ENCODE peak calls at places on chromosomes 12 and 14, in six cellular contexts. P, Z, J, F, D and C are unnamed samples.

GRCh38 chr14:60679566-60680258 is 30.4 kb upstream of the SIX1 start:
- DNase-seq in P (no peak), Z (no peak), J (no peak), F (no peak), D (no peak), C (no peak)

GRCh38 chr14:20302042-20302761 is 3.5 kb downstream of the TTC5 start:
- DNase-seq in P (no peak), Z (no peak), J (no peak), F (no peak), D (no peak), C (no peak)

GRCh38 chr12:1050059-1050707 is 59.2 kb downstream of the ERC1 start:
- DNase-seq in P (no peak), Z (no peak), J (no peak), F (no peak), D (no peak), C (no peak)

GRCh38 chr14:58738876-58739275 is 101.1 kb downstream of the DACT1 start:
- DNase-seq in P (no peak), Z (no peak), J (no peak), F (no peak), D (no peak), C (no peak)

GRCh38 chr14:92492261-92492660 is 21.3 kb upstream of the RIN3 start:
- DNase-seq in P (peak), Z (no peak), J (no peak), F (no peak), D (no peak), C (no peak)

GRCh38 chr12:81078469-81079196 is 754 bp downstream of the ACSS3 start:
- DNase-seq in P (peak), Z (no peak), J (no peak), F (no peak), D (peak), C (no peak)

GRCh38 chr14:95217391-95217900 is 60.1 kb upstream of the DICER1 start:
- DNase-seq in P (no peak), Z (no peak), J (no peak), F (no peak), D (no peak), C (no peak)

GRCh38 chr12:32558941-32559340 is 120.2 kb upstream of the DNM1L start:
- DNase-seq in P (no peak), Z (no peak), J (no peak), F (no peak), D (no peak), C (no peak)

GRCh38 chr14:32933623-32933942 is 5.1 kb upstream of the NPAS3 start:
- DNase-seq in P (no peak), Z (no peak), J (no peak), F (no peak), D (no peak), C (no peak)

GRCh38 chr12:88310069-88310468 is 168.0 kb downstream of the TMTC3 start:
- DNase-seq in P (no peak), Z (no peak), J (no peak), F (no peak), D (no peak), C (no peak)

GRCh38 chr12:99910342-99910741 is 74.4 kb downstream of the ANKS1B start:
- DNase-seq in P (no peak), Z (no peak), J (no peak), F (no peak), D (no peak), C (no peak)

GRCh38 chr12:14910090-14910915 is 24.6 kb upstream of the MGP start:
- DNase-seq in P (no peak), Z (no peak), J (no peak), F (no peak), D (no peak), C (no peak)

GRCh38 chr14:74281069-74281468 is 21.7 kb downstream of the ABCD4 start:
- DNase-seq in P (no peak), Z (no peak), J (no peak), F (no peak), D (no peak), C (no peak)

GRCh38 chr12:64611430-64612286 is 1.4 kb downstream of the RASSF3 start:
- DNase-seq in P (peak), Z (peak), J (no peak), F (peak), D (peak), C (peak)

GRCh38 chr14:104091927-104092771 is 6.6 kb downstream of the ASPG start:
- DNase-seq in P (no peak), Z (no peak), J (peak), F (peak), D (no peak), C (no peak)

GRCh38 chr14:21039585-21040369 is 2.4 kb upstream of the RNASE7 start:
- DNase-seq in P (peak), Z (peak), J (no peak), F (peak), D (peak), C (peak)

GRCh38 chr12:3533703-3534386 is 42.8 kb downstream of the PRMT8 start:
- DNase-seq in P (peak), Z (peak), J (no peak), F (peak), D (peak), C (peak)

GRCh38 chr14:81464253-81465001 is 64.3 kb upstream of the STON2 start:
- DNase-seq in P (no peak), Z (no peak), J (no peak), F (peak), D (peak), C (no peak)

GRCh38 chr12:86666311-86666710 is 410.1 kb upstream of the MGAT4C start:
- DNase-seq in P (no peak), Z (no peak), J (no peak), F (no peak), D (no peak), C (no peak)

DNA sequence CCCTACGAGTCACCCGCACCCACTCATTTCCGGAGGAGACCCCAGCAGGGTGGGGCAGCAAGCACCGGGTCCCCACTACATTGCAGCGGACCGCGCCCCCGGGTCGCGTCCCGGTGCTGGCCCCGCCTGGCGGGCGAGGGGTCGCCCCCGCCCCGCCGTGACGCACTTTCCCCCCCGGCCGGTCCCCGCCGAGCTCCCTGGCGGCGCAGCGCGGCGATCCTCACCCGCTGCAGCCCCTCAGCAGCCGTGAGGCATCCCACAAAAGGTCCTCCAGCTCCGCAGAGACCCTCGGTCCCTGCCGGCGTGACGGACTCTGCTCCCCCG is 106.0 kb downstream of the PRICKLE1 start:
- DNase-seq in P (peak), Z (no peak), J (peak), F (peak), D (peak), C (peak)
- TF ChIP-seq CTCF in P (no peak), Z (no peak), J (no peak), F (no peak), D (no peak), C (no peak)

GRCh38 chr12:120116792-120117651 is 469 bp upstream of the RAB35 start:
- DNase-seq in P (peak), Z (peak), J (peak), F (peak), D (peak), C (peak)
- TF ChIP-seq EP300 in P (no peak), Z (no peak), J (no peak), F (no peak), D (no peak), C (no peak)

GRCh38 chr14:68482772-68483395 is 310.0 kb downstream of the ZFP36L1 start:
- DNase-seq in P (no peak), Z (no peak), J (no peak), F (no peak), D (no peak), C (no peak)

GRCh38 chr14:68487805-68488590 is 304.9 kb downstream of the ZFP36L1 start:
- DNase-seq in P (no peak), Z (no peak), J (no peak), F (no peak), D (no peak), C (no peak)

GRCh38 chr14:68482018-68482417 is 310.8 kb downstream of the ZFP36L1 start:
- DNase-seq in P (no peak), Z (no peak), J (no peak), F (no peak), D (no peak), C (no peak)

GRCh38 chr14:68486033-68486732 is 306.7 kb downstream of the ZFP36L1 start:
- DNase-seq in P (no peak), Z (no peak), J (no peak), F (no peak), D (no peak), C (no peak)

GRCh38 chr14:68486809-68487208 is 306.1 kb downstream of the ZFP36L1 start:
- DNase-seq in P (no peak), Z (no peak), J (no peak), F (no peak), D (no peak), C (no peak)
- TF ChIP-seq CTCF in P (no peak), Z (no peak), J (no peak), F (no peak), D (no peak), C (no peak)

GRCh38 chr12:120317258-120318105 is 10.1 kb downstream of the PLA2G1B start:
- DNase-seq in P (peak), Z (peak), J (peak), F (peak), D (peak), C (peak)
- TF ChIP-seq EP300 in P (no peak), Z (no peak), J (no peak), F (no peak), D (no peak), C (no peak)

GRCh38 chr12:79982371-79983062 is 47.6 kb upstream of the PPP1R12A start:
- DNase-seq in P (no peak), Z (no peak), J (no peak), F (no peak), D (no peak), C (no peak)

GRCh38 chr12:79983492-79983891 is 48.6 kb upstream of the PPP1R12A start:
- DNase-seq in P (no peak), Z (no peak), J (no peak), F (no peak), D (no peak), C (no peak)

GRCh38 chr12:79978692-79979091 is 43.8 kb upstream of the PPP1R12A start:
- DNase-seq in P (no peak), Z (no peak), J (no peak), F (no peak), D (no peak), C (no peak)

GRCh38 chr12:79988368-79988767 is 53.5 kb upstream of the PPP1R12A start:
- DNase-seq in P (no peak), Z (no peak), J (no peak), F (no peak), D (no peak), C (no peak)

GRCh38 chr12:79983969-79984629 is 49.2 kb upstream of the PPP1R12A start:
- DNase-seq in P (no peak), Z (no peak), J (no peak), F (no peak), D (no peak), C (no peak)
- TF ChIP-seq CTCF in P (no peak), Z (no peak), J (no peak), F (no peak), D (no peak), C (no peak)

GRCh38 chr12:114848661-114849060 is 164.7 kb upstream of the TBX3 start:
- DNase-seq in P (no peak), Z (no peak), J (no peak), F (no peak), D (peak), C (no peak)

GRCh38 chr12:114851981-114852380 is 168.0 kb upstream of the TBX3 start:
- DNase-seq in P (no peak), Z (no peak), J (no peak), F (no peak), D (no peak), C (no peak)

GRCh38 chr12:114855678-114856077 is 171.7 kb upstream of the TBX3 start:
- DNase-seq in P (no peak), Z (no peak), J (no peak), F (no peak), D (no peak), C (no peak)

GRCh38 chr12:114850853-114851252 is 166.9 kb upstream of the TBX3 start:
- DNase-seq in P (no peak), Z (no peak), J (no peak), F (no peak), D (no peak), C (no peak)

GRCh38 chr12:114853003-114853529 is 169.1 kb upstream of the TBX3 start:
- DNase-seq in P (no peak), Z (no peak), J (no peak), F (no peak), D (no peak), C (no peak)
- TF ChIP-seq EP300 in P (no peak), Z (no peak), J (no peak), F (no peak), D (no peak), C (no peak)

DNA sequence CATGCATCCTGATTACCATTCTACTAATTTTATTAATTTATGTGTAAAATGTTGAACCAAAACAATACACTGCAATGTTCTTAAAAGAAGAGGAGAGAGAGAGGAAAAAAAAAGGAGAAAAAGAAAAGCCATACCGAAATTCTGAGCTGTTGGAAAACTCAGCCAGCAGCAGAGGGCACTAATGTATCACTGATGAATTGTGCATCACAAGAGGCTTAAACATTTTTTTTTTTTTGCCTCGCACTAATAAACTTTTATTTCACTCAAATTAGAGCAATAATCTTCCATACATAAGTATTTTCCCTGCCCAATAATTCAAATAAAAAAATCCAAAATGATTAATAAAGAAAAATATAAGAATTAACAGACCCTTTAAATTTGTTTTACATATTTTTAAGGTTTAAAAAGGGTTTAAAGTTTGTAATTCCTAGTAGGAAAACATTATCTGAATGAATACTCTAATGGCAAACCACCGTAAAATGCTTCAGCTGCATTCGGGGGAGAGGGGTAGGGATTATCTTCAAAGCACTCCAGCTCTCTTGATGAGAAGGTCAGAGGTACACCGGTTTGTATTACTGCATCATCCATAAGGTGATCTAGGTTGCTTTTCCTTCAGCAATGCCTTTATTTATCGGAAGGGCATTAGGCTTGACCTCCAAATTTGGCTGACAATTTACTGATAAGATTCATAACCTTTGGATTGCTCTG is 41.9 kb downstream of the ATP23 start:
- DNase-seq in P (no peak), Z (no peak), J (no peak), F (peak), D (no peak), C (no peak)
- TF ChIP-seq CTCF in P (peak), Z (peak), J (peak), F (peak), D (peak), C (peak)